ENCODE peak calls at places on chromosomes 1 and 21, in four cellular contexts. L is K562, P is HepG2, W is GM12878. K is an unnamed sample.

GRCh38 chr1:156527584-156527983 is 27.0 kb upstream of the MEF2D start:
- DNase-seq in P (no peak), W (no peak), L (no peak), K (no peak)

GRCh38 chr1:36166938-36167910 is 11.3 kb downstream of the MAP7D1 start:
- DNase-seq in L (no peak), P (no peak), W (no peak), K (no peak)

GRCh38 chr1:44733365-44733764 is 2.4 kb upstream of the RNU5D-1 start:
- DNase-seq in W (no peak), P (no peak), L (no peak), K (no peak)

GRCh38 chr1:77506771-77507170 is 175.7 kb downstream of the ZZZ3 start:
- DNase-seq in P (no peak), W (no peak), L (no peak), K (no peak)

GRCh38 chr1:10338611-10339010 is 60.3 kb upstream of the PGD start:
- DNase-seq in W (no peak), P (no peak), L (no peak), K (no peak)

GRCh38 chr1:247331172-247331525 is 518 bp downstream of the ZNF496 start:
- DNase-seq in L (peak), W (no peak), P (peak), K (peak)

GRCh38 chr1:220878223-220879081 is 791 bp upstream of the HLX start:
- DNase-seq in L (no peak), W (no peak), P (no peak), K (no peak)

GRCh38 chr1:172322219-172323061 is 98.0 kb upstream of the C1orf105 start:
- DNase-seq in P (no peak), W (no peak), L (no peak), K (peak)

GRCh38 chr21:38806942-38807284 is 1.2 kb downstream of the ETS2 start:
- DNase-seq in W (no peak), P (no peak), L (peak), K (no peak)

GRCh38 chr1:15684042-15684461 is at the start of gene PLEKHM2:
- DNase-seq in W (no peak), P (no peak), L (peak), K (peak)

GRCh38 chr1:167984886-167985489 is 48.1 kb upstream of the MPC2 start:
- DNase-seq in W (no peak), L (peak), P (no peak), K (no peak)

GRCh38 chr1:32861904-32862698 is 8.6 kb downstream of the FNDC5 start:
- DNase-seq in W (no peak), P (no peak), L (no peak), K (no peak)

GRCh38 chr1:197841828-197842573 is 60.4 kb upstream of the C1orf53 start:
- DNase-seq in L (no peak), W (no peak), P (no peak), K (no peak)

GRCh38 chr21:33998402-33998801 is 75.0 kb upstream of the MRPS6 start:
- DNase-seq in L (no peak), P (no peak), W (no peak), K (no peak)
- TF ChIP-seq TARDBP in L (no peak), P (no peak), W (no peak), K (no peak)

GRCh38 chr1:39540504-39541031 is 36.0 kb downstream of the PABPC4 start:
- DNase-seq in W (no peak), L (no peak), P (no peak), K (no peak)
- TF ChIP-seq FOXM1 in W (no peak), L (no peak), P (no peak), K (no peak)

GRCh38 chr1:2228157-2228594 is at the start of gene SKI:
- DNase-seq in W (no peak), P (no peak), L (no peak), K (no peak)
- TF ChIP-seq TARDBP in W (no peak), P (no peak), L (no peak), K (no peak)

GRCh38 chr21:31176080-31176551 is 137.8 kb upstream of the KRTAP19-8 start:
- DNase-seq in P (no peak), L (no peak), W (no peak), K (no peak)

GRCh38 chr21:31172328-31172727 is 134.1 kb upstream of the KRTAP19-8 start:
- DNase-seq in L (no peak), P (no peak), W (no peak), K (no peak)

GRCh38 chr21:31176725-31177124 is 138.4 kb upstream of the KRTAP19-8 start:
- DNase-seq in W (no peak), P (no peak), L (no peak), K (no peak)

GRCh38 chr21:31173881-31174555 is 135.7 kb upstream of the KRTAP19-8 start:
- DNase-seq in W (no peak), P (no peak), L (no peak), K (peak)
- TF ChIP-seq FOXM1 in W (no peak), P (no peak), L (no peak), K (no peak)

GRCh38 chr1:178127482-178127881 is 33.6 kb downstream of the RASAL2 start:
- DNase-seq in L (no peak), W (no peak), P (no peak), K (no peak)
- TF ChIP-seq TARDBP in L (no peak), W (no peak), P (no peak), K (no peak)

DNA sequence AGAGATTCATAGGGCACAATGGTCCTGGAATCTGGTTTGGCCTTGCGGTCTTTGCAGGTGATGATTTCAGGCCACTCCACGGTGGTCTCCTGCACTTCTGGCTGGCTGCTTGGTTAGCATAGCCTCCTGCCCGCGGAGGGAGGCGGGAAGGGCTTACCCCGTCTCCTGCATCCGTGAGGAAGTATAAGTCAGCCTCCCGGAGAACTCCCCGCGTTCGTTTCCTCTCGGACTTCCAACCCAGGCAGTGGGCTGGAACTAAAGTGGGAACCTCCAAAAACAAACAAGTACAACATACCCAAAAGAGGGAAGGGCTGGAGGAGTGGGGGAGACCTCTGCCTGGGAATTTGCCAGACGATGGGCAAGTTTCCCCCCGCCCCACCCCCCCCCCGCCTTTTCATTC is 942 bp upstream of the CCN1 start:
- DNase-seq in W (no peak), L (no peak), P (no peak), K (no peak)
- TF ChIP-seq FOXM1 in W (no peak), L (no peak), P (no peak), K (no peak)

GRCh38 chr1:48870596-48870995 is 93.9 kb upstream of the BEND5 start:
- DNase-seq in P (no peak), L (no peak), W (no peak), K (peak)

GRCh38 chr1:48873944-48874343 is 97.3 kb upstream of the BEND5 start:
- DNase-seq in W (no peak), L (no peak), P (no peak), K (no peak)

GRCh38 chr1:48864913-48865312 is 88.2 kb upstream of the BEND5 start:
- DNase-seq in W (no peak), P (no peak), L (no peak), K (no peak)

DNA sequence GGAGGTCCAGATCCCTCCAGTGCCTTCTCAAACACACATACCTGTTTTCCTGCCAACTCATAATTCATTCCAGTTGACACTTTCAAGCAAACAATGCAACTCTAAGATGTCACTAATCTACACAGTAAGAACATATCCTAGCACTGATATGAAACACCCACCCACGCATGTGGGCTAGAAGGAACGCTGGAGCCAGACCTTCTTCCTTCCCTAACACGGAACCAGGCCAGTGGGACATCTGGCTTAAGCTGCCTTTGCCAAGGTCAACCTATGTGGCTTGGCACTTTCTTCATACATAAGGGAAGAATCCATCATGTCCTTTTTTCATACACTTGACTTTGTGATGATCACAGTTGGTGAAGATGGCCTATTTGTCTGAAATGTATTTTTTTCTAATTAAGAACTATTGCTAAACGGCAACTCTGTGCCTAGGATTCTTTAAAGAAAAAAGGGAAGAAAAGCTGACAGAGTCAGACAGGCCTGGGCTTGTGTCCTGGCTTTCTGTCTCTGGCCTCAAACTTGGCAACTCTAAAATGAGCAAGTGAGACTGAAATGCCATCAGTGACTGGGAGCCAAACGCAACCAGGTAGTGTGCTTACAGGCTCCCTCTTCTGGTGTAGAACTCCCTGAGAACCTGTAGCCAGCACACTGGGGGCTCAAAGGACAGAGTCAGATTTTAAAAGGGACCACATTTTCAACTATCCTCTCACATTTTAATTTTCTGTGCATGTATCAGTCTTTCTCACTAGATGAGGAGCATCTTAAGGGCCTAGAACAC is 92.6 kb upstream of the BEND5 start:
- DNase-seq in P (peak), W (no peak), L (no peak), K (no peak)
- TF ChIP-seq TARDBP in P (no peak), W (no peak), L (no peak), K (no peak)

DNA sequence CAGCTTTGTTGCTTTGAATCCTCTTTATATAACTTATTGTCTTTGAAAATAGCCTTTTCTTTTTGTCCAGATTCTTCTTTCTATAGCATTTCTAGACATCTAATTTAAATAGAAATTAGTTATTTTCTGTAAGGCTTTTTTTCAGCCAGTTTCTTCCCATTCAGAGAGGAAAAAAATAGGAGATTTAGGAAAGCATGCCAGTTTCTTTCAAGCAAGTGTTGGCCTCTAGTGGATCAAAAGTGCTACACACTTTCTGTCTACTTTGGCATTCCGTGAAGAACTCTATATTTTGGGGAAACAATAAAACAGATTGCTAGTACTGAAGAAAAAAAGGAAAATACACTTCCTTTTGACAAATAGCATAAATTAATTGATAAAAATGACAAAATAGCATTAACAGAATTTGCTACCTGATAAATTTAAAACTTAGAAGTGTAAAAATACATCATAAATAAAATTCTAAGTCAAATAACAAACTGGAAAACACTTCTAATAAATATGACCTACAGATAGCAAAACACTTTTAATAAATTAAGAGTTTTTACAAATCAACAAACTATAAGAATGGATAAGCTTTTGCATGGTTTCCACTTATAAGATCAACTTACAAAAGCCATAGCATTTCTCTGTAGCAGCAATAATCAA is 13.1 kb upstream of the EXO1 start:
- DNase-seq in P (peak), L (peak), W (no peak), K (peak)
- TF ChIP-seq FOXM1 in P (no peak), L (no peak), W (no peak), K (no peak)

GRCh38 chr21:32612075-32612998 is at the start of gene CFAP298:
- DNase-seq in P (peak), W (peak), L (peak), K (peak)

GRCh38 chr21:32612999-32613337 is 791 bp upstream of the CFAP298 start:
- DNase-seq in L (no peak), W (no peak), P (no peak), K (no peak)

GRCh38 chr21:32613436-32614043 is 1.4 kb upstream of the CFAP298 start:
- DNase-seq in L (peak), P (no peak), W (no peak), K (no peak)

GRCh38 chr21:32611471-32611997 is 643 bp downstream of the CFAP298 start:
- DNase-seq in L (peak), P (no peak), W (no peak), K (peak)
- TF ChIP-seq TARDBP in L (no peak), P (no peak), W (no peak), K (no peak)

GRCh38 chr1:26401891-26402290 is 8.7 kb upstream of the LIN28A start:
- DNase-seq in W (no peak), P (no peak), L (no peak), K (no peak)
- TF ChIP-seq FOXM1 in W (no peak), P (no peak), L (no peak), K (no peak)

K was measured in HEK293T.